ENCODE peak calls at places on chromosomes 6 and 20, in seven cellular contexts. I is right cardiac atrium; X is fibroblast of the conjunctiva; M is iris pigment epithelial cell; C is naive thymus-derived CD8-positive, alpha-beta T cell; Z is occipital lobe; G is stimulated activated CD4-positive, alpha-beta T cell treated with anti-CD3 and anti-CD28 coated beads, Interleukin-2, amount 100 ng/mL, for 48 hours. J is an unnamed sample.

GRCh38 chr6:73263570-73263909 is 544 bp upstream of the KHDC1 start:
- DNase-seq in I (no peak), X (no peak), M (no peak), C (no peak), Z (no peak), G (no peak), J (no peak)

GRCh38 chr6:114634016-114634415 is 291.2 kb upstream of the HS3ST5 start:
- DNase-seq in I (no peak), X (no peak), M (peak), C (no peak), Z (no peak), G (no peak), J (no peak)

GRCh38 chr6:133977983-133978895 is 25.2 kb downstream of the TBPL1 start:
- DNase-seq in I (no peak), X (peak), M (peak), C (no peak), Z (no peak), G (no peak), J (no peak)

GRCh38 chr6:54481096-54481495 is 172.9 kb downstream of the TINAG start:
- DNase-seq in I (peak), X (no peak), M (no peak), C (no peak), Z (no peak), G (no peak), J (no peak)

GRCh38 chr6:93036835-93037234 is 382.5 kb downstream of the EPHA7 start:
- DNase-seq in I (no peak), X (peak), M (peak), C (no peak), Z (no peak), G (no peak), J (no peak)

GRCh38 chr6:15417811-15418210 is 171.9 kb downstream of the JARID2 start:
- DNase-seq in I (no peak), X (no peak), M (peak), C (no peak), Z (no peak), G (peak), J (no peak)

GRCh38 chr6:139523986-139524385 is 149.5 kb upstream of the CITED2 start:
- DNase-seq in I (no peak), X (no peak), M (no peak), C (no peak), Z (no peak), G (no peak), J (no peak)

GRCh38 chr6:148611213-148611612 is 135.6 kb upstream of the UST start:
- DNase-seq in I (peak), X (no peak), M (peak), C (no peak), Z (peak), G (no peak), J (peak)

GRCh38 chr6:54860739-54861138 is 14.2 kb downstream of the FAM83B start:
- DNase-seq in I (no peak), X (no peak), M (peak), C (no peak), Z (no peak), G (no peak), J (no peak)

GRCh38 chr6:13378669-13379590 is 50.6 kb upstream of the TBC1D7 start:
- DNase-seq in I (no peak), X (no peak), M (no peak), C (no peak), Z (no peak), G (no peak), J (no peak)

GRCh38 chr6:14464716-14465115 is 347.1 kb downstream of the CD83 start:
- DNase-seq in I (no peak), X (no peak), M (no peak), C (no peak), Z (no peak), G (no peak), J (no peak)

GRCh38 chr6:134757911-134758361 is 192.0 kb downstream of the ALDH8A1 start:
- DNase-seq in I (no peak), X (no peak), M (no peak), C (no peak), Z (no peak), G (no peak), J (no peak)

GRCh38 chr6:9334979-9335378 is 899.6 kb upstream of the SLC35B3 start:
- DNase-seq in I (no peak), X (no peak), M (no peak), C (no peak), Z (no peak), G (no peak), J (no peak)

GRCh38 chr20:32135983-32136515 is 26.5 kb downstream of the TM9SF4 start:
- DNase-seq in I (no peak), X (no peak), M (peak), C (no peak), Z (no peak), G (no peak), J (no peak)

GRCh38 chr20:17885544-17885943 is 83.0 kb downstream of the SNX5 start:
- DNase-seq in I (no peak), X (no peak), M (no peak), C (no peak), Z (no peak), G (no peak), J (no peak)

GRCh38 chr20:3749689-3750639 is 17.5 kb downstream of the HSPA12B start:
- DNase-seq in I (peak), X (no peak), M (no peak), C (peak), Z (no peak), G (peak), J (no peak)

GRCh38 chr20:23122959-23123655 is 37.0 kb upstream of the CD93 start:
- DNase-seq in I (no peak), X (no peak), M (no peak), C (no peak), Z (no peak), G (no peak), J (no peak)

GRCh38 chr6:96157018-96157565 is 141.3 kb downstream of the FUT9 start:
- DNase-seq in I (no peak), X (no peak), M (no peak), C (no peak), Z (no peak), G (no peak), J (no peak)

GRCh38 chr6:86859513-86859912 is 77.8 kb upstream of the HTR1E start:
- DNase-seq in I (no peak), X (no peak), M (no peak), C (no peak), Z (no peak), G (no peak), J (no peak)

GRCh38 chr6:41937881-41938574 is 3.6 kb downstream of the CCND3 start:
- DNase-seq in I (peak), X (no peak), M (peak), C (peak), Z (no peak), G (no peak), J (no peak)

GRCh38 chr20:2408111-2408510 is 27.4 kb downstream of the TGM6 start:
- DNase-seq in I (no peak), X (no peak), M (no peak), C (no peak), Z (no peak), G (no peak), J (no peak)

GRCh38 chr6:135586844-135587243 is 89.3 kb upstream of the AHI1 start:
- DNase-seq in I (no peak), X (no peak), M (peak), C (no peak), Z (no peak), G (no peak), J (no peak)

J was measured in left ventricle myocardium inferior.